ENCODE peak calls at places on chromosomes 1 and 21, in five cellular contexts. One of them, this sample, is unnamed.

GRCh38 chr1:241716915-241717651 is 65.0 kb downstream of the WDR64 start:
- DNase-seq in GM23338: no peak
- DNase-seq in A549: no peak
- DNase-seq in GM12878: no peak
- DNase-seq in K562: no peak
- DNase-seq in this sample: no peak

GRCh38 chr1:11804666-11805453 is 904 bp downstream of the MTHFR start:
- DNase-seq in GM23338: peak
- DNase-seq in A549: no peak
- DNase-seq in GM12878: no peak
- DNase-seq in K562: peak
- DNase-seq in this sample: no peak

GRCh38 chr1:207925210-207925609 is 14.3 kb upstream of the CD34 start:
- DNase-seq in GM23338: peak
- DNase-seq in A549: no peak
- DNase-seq in GM12878: no peak
- DNase-seq in K562: no peak
- DNase-seq in this sample: no peak

GRCh38 chr1:59845091-59845490 is 30.3 kb downstream of the HOOK1 start:
- DNase-seq in GM23338: peak
- DNase-seq in A549: no peak
- DNase-seq in GM12878: no peak
- DNase-seq in K562: no peak
- DNase-seq in this sample: no peak

GRCh38 chr1:9651565-9652378 is at the start of gene PIK3CD:
- DNase-seq in GM23338: peak
- DNase-seq in A549: peak
- DNase-seq in GM12878: no peak
- DNase-seq in K562: no peak
- DNase-seq in this sample: no peak

GRCh38 chr1:160428655-160429054 is 28.3 kb downstream of the VANGL2 start:
- DNase-seq in GM23338: peak
- DNase-seq in A549: peak
- DNase-seq in GM12878: peak
- DNase-seq in K562: peak
- DNase-seq in this sample: no peak

GRCh38 chr1:8239306-8240023 is 78.4 kb upstream of the SLC45A1 start:
- DNase-seq in GM23338: peak
- DNase-seq in A549: peak
- DNase-seq in GM12878: no peak
- DNase-seq in K562: no peak
- DNase-seq in this sample: peak

GRCh38 chr1:109790735-109791494 is 27.2 kb upstream of the EPS8L3 start:
- DNase-seq in GM23338: peak
- DNase-seq in A549: peak
- DNase-seq in GM12878: peak
- DNase-seq in K562: peak
- DNase-seq in this sample: peak

GRCh38 chr1:203217139-203217621 is 12.3 kb downstream of the CHIT1 start:
- DNase-seq in GM23338: peak
- DNase-seq in A549: no peak
- DNase-seq in GM12878: no peak
- DNase-seq in K562: no peak
- DNase-seq in this sample: no peak

GRCh38 chr1:115655307-115655664 is 13.5 kb downstream of the VANGL1 start:
- DNase-seq in GM23338: no peak
- DNase-seq in A549: no peak
- DNase-seq in GM12878: no peak
- DNase-seq in K562: peak
- DNase-seq in this sample: no peak

GRCh38 chr1:201597551-201598230 is 58.8 kb downstream of the NAV1 start:
- DNase-seq in GM23338: no peak
- DNase-seq in A549: peak
- DNase-seq in GM12878: no peak
- DNase-seq in K562: no peak
- DNase-seq in this sample: no peak

GRCh38 chr1:31243451-31244286 is 4.0 kb upstream of the NKAIN1 start:
- DNase-seq in GM23338: no peak
- DNase-seq in A549: no peak
- DNase-seq in GM12878: no peak
- DNase-seq in K562: no peak
- DNase-seq in this sample: no peak

GRCh38 chr1:27099154-27099903 is 55.6 kb downstream of the SLC9A1 start:
- DNase-seq in GM23338: peak
- DNase-seq in A549: peak
- DNase-seq in GM12878: no peak
- DNase-seq in K562: peak
- DNase-seq in this sample: peak

GRCh38 chr1:199029401-199029800 is 390.6 kb downstream of the PTPRC start:
- DNase-seq in GM23338: no peak
- DNase-seq in A549: no peak
- DNase-seq in GM12878: no peak
- DNase-seq in K562: no peak
- DNase-seq in this sample: no peak

GRCh38 chr1:239730378-239730777 is 344.0 kb downstream of the CHRM3 start:
- DNase-seq in GM23338: no peak
- DNase-seq in A549: no peak
- DNase-seq in GM12878: no peak
- DNase-seq in K562: no peak
- DNase-seq in this sample: no peak

GRCh38 chr21:38637161-38637560 is 138.9 kb upstream of the ERG start:
- DNase-seq in GM23338: no peak
- DNase-seq in A549: no peak
- DNase-seq in GM12878: no peak
- DNase-seq in K562: no peak
- DNase-seq in this sample: no peak

GRCh38 chr1:48878191-48878940 is 101.7 kb upstream of the BEND5 start:
- DNase-seq in GM23338: no peak
- DNase-seq in A549: peak
- DNase-seq in GM12878: no peak
- DNase-seq in K562: no peak
- DNase-seq in this sample: no peak

GRCh38 chr1:226603976-226604845 is 55.6 kb downstream of the STUM start:
- DNase-seq in GM23338: peak
- DNase-seq in A549: no peak
- DNase-seq in GM12878: no peak
- DNase-seq in K562: no peak
- DNase-seq in this sample: no peak

GRCh38 chr1:218991089-218991488 is 182.6 kb upstream of the LYPLAL1 start:
- DNase-seq in GM23338: no peak
- DNase-seq in A549: no peak
- DNase-seq in GM12878: no peak
- DNase-seq in K562: no peak
- DNase-seq in this sample: no peak

DNA sequence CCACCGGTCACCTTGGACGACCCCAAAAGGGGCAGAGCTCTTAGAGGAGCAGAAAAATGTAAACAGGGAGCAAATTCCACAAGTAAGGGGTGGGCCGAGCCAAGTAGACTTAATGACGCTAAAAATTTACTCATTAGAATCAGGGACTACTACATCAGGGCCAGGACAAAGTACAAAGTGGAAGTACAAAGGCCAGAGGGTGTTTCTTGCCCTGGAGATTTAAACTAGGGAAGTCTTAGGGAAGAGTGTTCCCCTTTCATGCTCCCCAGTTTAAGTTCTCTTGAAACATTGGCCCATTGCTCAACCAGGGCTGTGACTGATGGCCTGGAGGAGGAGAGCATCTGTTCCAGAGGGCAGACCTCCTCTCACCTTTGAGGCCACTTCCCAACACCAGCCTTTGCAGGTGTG is 48.6 kb downstream of the BACH1 start:
- DNase-seq in GM23338: no peak
- DNase-seq in A549: no peak
- DNase-seq in GM12878: no peak
- DNase-seq in K562: no peak
- DNase-seq in this sample: peak
- TF ChIP-seq JUNB in GM23338: no peak
- TF ChIP-seq JUNB in A549: no peak
- TF ChIP-seq JUNB in GM12878: no peak
- TF ChIP-seq JUNB in K562: no peak
- TF ChIP-seq JUNB in this sample: no peak

DNA sequence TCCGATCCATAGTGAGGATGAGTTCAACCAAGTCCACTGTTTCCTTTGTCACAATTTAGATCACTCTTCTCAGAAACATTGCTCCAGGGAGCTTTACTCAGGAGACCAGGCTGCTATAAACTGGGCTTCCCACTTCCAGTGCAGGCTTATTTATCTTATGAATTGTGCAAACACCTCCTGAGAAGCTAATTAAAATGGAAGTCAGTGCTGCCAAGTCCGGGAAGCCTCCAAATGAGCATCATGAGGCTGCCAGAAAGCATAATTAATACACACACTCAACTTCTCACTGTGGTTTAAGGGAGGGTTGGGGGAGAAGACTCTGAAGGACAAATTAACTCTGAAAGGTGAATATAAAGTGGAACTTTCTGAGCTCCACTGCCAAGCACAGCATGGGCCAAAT is 145.0 kb upstream of the SGIP1 start:
- DNase-seq in GM23338: no peak
- DNase-seq in A549: no peak
- DNase-seq in GM12878: no peak
- DNase-seq in K562: no peak
- DNase-seq in this sample: no peak
- TF ChIP-seq JUNB in GM23338: no peak
- TF ChIP-seq JUNB in A549: no peak
- TF ChIP-seq JUNB in GM12878: no peak
- TF ChIP-seq JUNB in K562: no peak
- TF ChIP-seq JUNB in this sample: no peak

GRCh38 chr1:51948491-51948915 is 42.0 kb downstream of the RAB3B start:
- DNase-seq in GM23338: no peak
- DNase-seq in A549: no peak
- DNase-seq in GM12878: no peak
- DNase-seq in K562: no peak
- DNase-seq in this sample: no peak

GRCh38 chr1:51945591-51945990 is 44.9 kb downstream of the RAB3B start:
- DNase-seq in GM23338: no peak
- DNase-seq in A549: no peak
- DNase-seq in GM12878: no peak
- DNase-seq in K562: no peak
- DNase-seq in this sample: no peak

GRCh38 chr1:51949014-51949702 is 41.3 kb downstream of the RAB3B start:
- DNase-seq in GM23338: no peak
- DNase-seq in A549: no peak
- DNase-seq in GM12878: no peak
- DNase-seq in K562: no peak
- DNase-seq in this sample: no peak

GRCh38 chr1:51942281-51942680 is 48.2 kb downstream of the RAB3B start:
- DNase-seq in GM23338: no peak
- DNase-seq in A549: no peak
- DNase-seq in GM12878: no peak
- DNase-seq in K562: no peak
- DNase-seq in this sample: no peak

GRCh38 chr1:51946300-51946699 is 44.2 kb downstream of the RAB3B start:
- DNase-seq in GM23338: no peak
- DNase-seq in A549: no peak
- DNase-seq in GM12878: no peak
- DNase-seq in K562: no peak
- DNase-seq in this sample: no peak
- TF ChIP-seq JUNB in GM23338: no peak
- TF ChIP-seq JUNB in A549: no peak
- TF ChIP-seq JUNB in GM12878: no peak
- TF ChIP-seq JUNB in K562: no peak
- TF ChIP-seq JUNB in this sample: no peak

DNA sequence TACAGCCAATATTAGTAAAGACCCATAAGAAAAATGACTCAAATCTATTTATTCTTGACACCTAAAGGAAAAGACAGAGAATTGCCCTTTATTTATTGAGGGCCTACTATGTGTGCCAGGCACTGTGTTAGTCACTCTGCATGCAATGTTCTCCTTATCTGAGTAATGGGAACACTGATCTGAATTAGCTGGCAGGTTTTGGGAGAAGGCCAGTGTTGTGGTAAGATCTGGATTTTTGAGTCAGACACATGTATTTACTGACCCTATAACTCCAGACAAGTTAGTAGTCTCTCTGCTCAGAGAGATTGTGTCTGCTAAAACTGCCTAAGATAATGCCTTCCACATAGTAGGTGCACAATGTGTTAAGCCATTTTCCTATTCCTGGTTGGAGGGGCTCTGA is 17.3 kb downstream of the LCE4A start:
- DNase-seq in GM23338: no peak
- DNase-seq in A549: no peak
- DNase-seq in GM12878: no peak
- DNase-seq in K562: no peak
- DNase-seq in this sample: no peak
- TF ChIP-seq JUNB in GM23338: no peak
- TF ChIP-seq JUNB in A549: no peak
- TF ChIP-seq JUNB in GM12878: no peak
- TF ChIP-seq JUNB in K562: no peak
- TF ChIP-seq JUNB in this sample: no peak

This sample was measured in HepG2.